ENCODE peak calls at places on chromosomes 2 and 18, in eight cellular contexts. One of them, this sample, is unnamed.

GRCh38 chr18:40375811-40376210 is 1579.2 kb upstream of the PIK3C3 start:
- DNase-seq in tibial artery: no peak
- DNase-seq in CD4-positive, alpha-beta T cell: no peak
- DNase-seq in fibroblast of lung: peak
- DNase-seq in fibroblast of pulmonary artery: no peak
- DNase-seq in B cell: no peak
- DNase-seq in testis: no peak
- DNase-seq in left ventricle myocardium inferior: no peak
- DNase-seq in this sample: peak

GRCh38 chr18:32730620-32731021 is 42.2 kb downstream of the KLHL14 start:
- DNase-seq in CD4-positive, alpha-beta T cell: no peak
- DNase-seq in fibroblast of lung: no peak
- DNase-seq in B cell: peak
- DNase-seq in testis: no peak
- DNase-seq in tibial artery: no peak
- DNase-seq in left ventricle myocardium inferior: no peak
- DNase-seq in fibroblast of pulmonary artery: no peak
- DNase-seq in this sample: peak

GRCh38 chr2:91442246-91442905 is 2750.9 kb downstream of the RPIA start:
- DNase-seq in fibroblast of pulmonary artery: no peak
- DNase-seq in CD4-positive, alpha-beta T cell: no peak
- DNase-seq in B cell: peak
- DNase-seq in tibial artery: peak
- DNase-seq in fibroblast of lung: no peak
- DNase-seq in testis: no peak
- DNase-seq in left ventricle myocardium inferior: peak
- DNase-seq in this sample: no peak

GRCh38 chr2:117785740-117786139 is 28.8 kb upstream of the DDX18 start:
- DNase-seq in left ventricle myocardium inferior: no peak
- DNase-seq in CD4-positive, alpha-beta T cell: no peak
- DNase-seq in B cell: peak
- DNase-seq in fibroblast of pulmonary artery: peak
- DNase-seq in fibroblast of lung: peak
- DNase-seq in testis: peak
- DNase-seq in tibial artery: no peak
- DNase-seq in this sample: peak

GRCh38 chr18:39434223-39434622 is 1868.6 kb upstream of the CELF4 start:
- DNase-seq in fibroblast of pulmonary artery: peak
- DNase-seq in testis: no peak
- DNase-seq in fibroblast of lung: no peak
- DNase-seq in CD4-positive, alpha-beta T cell: no peak
- DNase-seq in tibial artery: no peak
- DNase-seq in B cell: no peak
- DNase-seq in left ventricle myocardium inferior: no peak
- DNase-seq in this sample: no peak

GRCh38 chr2:36439084-36439483 is 83.5 kb downstream of the CRIM1 start:
- DNase-seq in fibroblast of lung: no peak
- DNase-seq in B cell: no peak
- DNase-seq in tibial artery: no peak
- DNase-seq in CD4-positive, alpha-beta T cell: no peak
- DNase-seq in testis: no peak
- DNase-seq in fibroblast of pulmonary artery: no peak
- DNase-seq in left ventricle myocardium inferior: no peak
- DNase-seq in this sample: no peak

GRCh38 chr2:152715854-152716428 is 1.3 kb downstream of the PRPF40A start:
- DNase-seq in B cell: no peak
- DNase-seq in CD4-positive, alpha-beta T cell: peak
- DNase-seq in fibroblast of pulmonary artery: peak
- DNase-seq in left ventricle myocardium inferior: no peak
- DNase-seq in testis: no peak
- DNase-seq in fibroblast of lung: peak
- DNase-seq in tibial artery: no peak
- DNase-seq in this sample: no peak

GRCh38 chr2:239151201-239152131 is 249.4 kb downstream of the HDAC4 start:
- DNase-seq in fibroblast of lung: no peak
- DNase-seq in testis: peak
- DNase-seq in tibial artery: peak
- DNase-seq in B cell: no peak
- DNase-seq in CD4-positive, alpha-beta T cell: no peak
- DNase-seq in left ventricle myocardium inferior: peak
- DNase-seq in fibroblast of pulmonary artery: no peak
- DNase-seq in this sample: no peak

GRCh38 chr18:77063256-77063655 is 69.3 kb downstream of the MBP start:
- DNase-seq in testis: no peak
- DNase-seq in tibial artery: no peak
- DNase-seq in fibroblast of pulmonary artery: peak
- DNase-seq in left ventricle myocardium inferior: no peak
- DNase-seq in CD4-positive, alpha-beta T cell: peak
- DNase-seq in fibroblast of lung: peak
- DNase-seq in B cell: peak
- DNase-seq in this sample: peak

GRCh38 chr2:230774348-230774951 is 61.8 kb downstream of the CAB39 start:
- DNase-seq in CD4-positive, alpha-beta T cell: no peak
- DNase-seq in tibial artery: no peak
- DNase-seq in testis: no peak
- DNase-seq in B cell: no peak
- DNase-seq in fibroblast of lung: peak
- DNase-seq in fibroblast of pulmonary artery: peak
- DNase-seq in left ventricle myocardium inferior: no peak
- DNase-seq in this sample: no peak

GRCh38 chr2:86434290-86434689 is 6.9 kb upstream of the KDM3A start:
- DNase-seq in tibial artery: no peak
- DNase-seq in fibroblast of lung: no peak
- DNase-seq in testis: no peak
- DNase-seq in CD4-positive, alpha-beta T cell: no peak
- DNase-seq in B cell: no peak
- DNase-seq in left ventricle myocardium inferior: no peak
- DNase-seq in fibroblast of pulmonary artery: no peak
- DNase-seq in this sample: no peak

GRCh38 chr2:233137040-233137439 is 76.9 kb downstream of the INPP5D start:
- DNase-seq in fibroblast of pulmonary artery: no peak
- DNase-seq in CD4-positive, alpha-beta T cell: no peak
- DNase-seq in fibroblast of lung: no peak
- DNase-seq in left ventricle myocardium inferior: no peak
- DNase-seq in tibial artery: no peak
- DNase-seq in B cell: no peak
- DNase-seq in testis: no peak
- DNase-seq in this sample: no peak

GRCh38 chr2:204425821-204426220 is 119.5 kb upstream of the PARD3B start:
- DNase-seq in testis: no peak
- DNase-seq in fibroblast of pulmonary artery: no peak
- DNase-seq in tibial artery: no peak
- DNase-seq in CD4-positive, alpha-beta T cell: no peak
- DNase-seq in B cell: no peak
- DNase-seq in left ventricle myocardium inferior: no peak
- DNase-seq in fibroblast of lung: no peak
- DNase-seq in this sample: no peak

GRCh38 chr2:209973328-209973727 is 29.1 kb upstream of the RPE start:
- DNase-seq in B cell: no peak
- DNase-seq in tibial artery: no peak
- DNase-seq in fibroblast of pulmonary artery: no peak
- DNase-seq in left ventricle myocardium inferior: no peak
- DNase-seq in fibroblast of lung: peak
- DNase-seq in CD4-positive, alpha-beta T cell: no peak
- DNase-seq in testis: no peak
- DNase-seq in this sample: no peak

GRCh38 chr18:24403076-24403475 is 5.5 kb upstream of the OSBPL1A start:
- DNase-seq in testis: no peak
- DNase-seq in B cell: no peak
- DNase-seq in left ventricle myocardium inferior: no peak
- DNase-seq in CD4-positive, alpha-beta T cell: no peak
- DNase-seq in fibroblast of lung: no peak
- DNase-seq in fibroblast of pulmonary artery: no peak
- DNase-seq in tibial artery: no peak
- DNase-seq in this sample: no peak

GRCh38 chr2:182015334-182016109 is 29.9 kb downstream of the PPP1R1C start:
- DNase-seq in B cell: no peak
- DNase-seq in fibroblast of pulmonary artery: no peak
- DNase-seq in tibial artery: no peak
- DNase-seq in testis: no peak
- DNase-seq in fibroblast of lung: no peak
- DNase-seq in CD4-positive, alpha-beta T cell: no peak
- DNase-seq in left ventricle myocardium inferior: no peak
- DNase-seq in this sample: peak

GRCh38 chr2:68807821-68808266 is 63.4 kb downstream of the BMP10 start:
- DNase-seq in CD4-positive, alpha-beta T cell: no peak
- DNase-seq in testis: no peak
- DNase-seq in fibroblast of pulmonary artery: peak
- DNase-seq in B cell: no peak
- DNase-seq in left ventricle myocardium inferior: no peak
- DNase-seq in tibial artery: peak
- DNase-seq in fibroblast of lung: peak
- DNase-seq in this sample: no peak

GRCh38 chr2:168375195-168375798 is 80.8 kb upstream of the CERS6 start:
- DNase-seq in fibroblast of lung: peak
- DNase-seq in tibial artery: no peak
- DNase-seq in left ventricle myocardium inferior: no peak
- DNase-seq in B cell: no peak
- DNase-seq in CD4-positive, alpha-beta T cell: no peak
- DNase-seq in testis: no peak
- DNase-seq in fibroblast of pulmonary artery: no peak
- DNase-seq in this sample: no peak
- TF ChIP-seq CTCF in fibroblast of lung: peak
- TF ChIP-seq CTCF in tibial artery: no peak
- TF ChIP-seq CTCF in left ventricle myocardium inferior: peak
- TF ChIP-seq CTCF in B cell: peak
- TF ChIP-seq CTCF in CD4-positive, alpha-beta T cell: no peak
- TF ChIP-seq CTCF in testis: no peak
- TF ChIP-seq CTCF in fibroblast of pulmonary artery: peak
- TF ChIP-seq CTCF in this sample: peak

GRCh38 chr2:19809206-19809605 is 92.6 kb downstream of the TTC32 start:
- DNase-seq in CD4-positive, alpha-beta T cell: no peak
- DNase-seq in B cell: no peak
- DNase-seq in fibroblast of pulmonary artery: no peak
- DNase-seq in testis: no peak
- DNase-seq in left ventricle myocardium inferior: no peak
- DNase-seq in fibroblast of lung: no peak
- DNase-seq in tibial artery: no peak
- DNase-seq in this sample: no peak
- TF ChIP-seq CTCF in CD4-positive, alpha-beta T cell: no peak
- TF ChIP-seq CTCF in B cell: no peak
- TF ChIP-seq CTCF in fibroblast of pulmonary artery: no peak
- TF ChIP-seq CTCF in testis: no peak
- TF ChIP-seq CTCF in left ventricle myocardium inferior: no peak
- TF ChIP-seq CTCF in fibroblast of lung: no peak
- TF ChIP-seq CTCF in tibial artery: no peak
- TF ChIP-seq CTCF in this sample: no peak

GRCh38 chr2:46227674-46228289 is 69.4 kb upstream of the EPAS1 start:
- DNase-seq in testis: no peak
- DNase-seq in fibroblast of lung: no peak
- DNase-seq in B cell: no peak
- DNase-seq in tibial artery: no peak
- DNase-seq in fibroblast of pulmonary artery: no peak
- DNase-seq in left ventricle myocardium inferior: no peak
- DNase-seq in CD4-positive, alpha-beta T cell: no peak
- DNase-seq in this sample: no peak

GRCh38 chr2:46230677-46231425 is 66.4 kb upstream of the EPAS1 start:
- DNase-seq in left ventricle myocardium inferior: peak
- DNase-seq in CD4-positive, alpha-beta T cell: no peak
- DNase-seq in testis: no peak
- DNase-seq in tibial artery: no peak
- DNase-seq in B cell: no peak
- DNase-seq in fibroblast of lung: no peak
- DNase-seq in fibroblast of pulmonary artery: no peak
- DNase-seq in this sample: no peak

GRCh38 chr2:46230115-46230571 is 67.1 kb upstream of the EPAS1 start:
- DNase-seq in CD4-positive, alpha-beta T cell: no peak
- DNase-seq in tibial artery: peak
- DNase-seq in B cell: no peak
- DNase-seq in fibroblast of lung: no peak
- DNase-seq in fibroblast of pulmonary artery: no peak
- DNase-seq in testis: peak
- DNase-seq in left ventricle myocardium inferior: peak
- DNase-seq in this sample: peak

GRCh38 chr2:46231721-46232120 is 65.5 kb upstream of the EPAS1 start:
- DNase-seq in B cell: no peak
- DNase-seq in fibroblast of pulmonary artery: no peak
- DNase-seq in fibroblast of lung: no peak
- DNase-seq in testis: no peak
- DNase-seq in CD4-positive, alpha-beta T cell: no peak
- DNase-seq in left ventricle myocardium inferior: no peak
- DNase-seq in tibial artery: no peak
- DNase-seq in this sample: no peak

DNA sequence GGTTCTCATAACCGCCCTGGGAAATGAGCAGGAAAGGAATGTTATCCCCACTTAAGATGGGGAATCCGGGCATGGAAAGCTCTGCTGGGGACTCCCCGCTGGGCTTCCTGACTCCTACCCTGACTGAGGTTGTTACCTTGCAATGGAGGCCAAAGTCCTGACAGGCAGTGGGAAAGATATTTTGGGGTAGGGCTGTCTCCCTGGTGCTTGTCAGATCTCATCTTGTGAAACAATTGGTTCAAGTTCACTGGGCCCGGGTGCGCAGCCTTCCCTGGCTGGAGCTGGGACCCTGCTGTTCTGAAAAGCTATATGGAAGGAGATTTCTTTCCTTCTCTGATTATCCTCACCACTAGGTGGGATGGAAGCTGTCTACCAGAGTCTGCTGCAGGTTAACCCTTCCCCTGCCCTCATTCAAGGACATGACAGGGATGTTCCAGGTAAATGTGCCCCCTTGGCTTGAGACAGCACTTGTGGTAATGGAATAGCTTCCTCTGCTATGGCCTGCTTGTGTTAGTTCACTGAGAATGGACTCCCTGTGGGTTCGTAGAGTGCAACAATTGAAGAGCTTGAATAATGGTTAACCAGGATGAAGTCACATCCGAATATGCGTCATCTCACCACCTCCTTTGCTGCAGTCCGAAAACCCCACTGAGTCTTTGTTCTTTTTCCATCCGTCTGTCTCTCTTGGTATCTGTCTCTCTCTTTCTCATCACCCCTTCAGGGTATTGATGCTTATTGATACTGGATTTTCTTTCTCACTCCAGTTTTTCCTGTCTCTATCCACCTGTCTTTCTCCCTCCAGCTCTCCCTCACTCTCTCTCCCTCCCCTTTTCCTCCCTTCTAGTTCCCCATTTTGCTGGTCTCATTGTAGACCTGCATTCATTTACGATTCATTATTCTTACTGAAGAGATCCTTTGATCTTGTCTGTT is 67.8 kb upstream of the EPAS1 start:
- DNase-seq in testis: no peak
- DNase-seq in CD4-positive, alpha-beta T cell: no peak
- DNase-seq in tibial artery: no peak
- DNase-seq in fibroblast of pulmonary artery: peak
- DNase-seq in B cell: no peak
- DNase-seq in fibroblast of lung: no peak
- DNase-seq in left ventricle myocardium inferior: no peak
- DNase-seq in this sample: peak
- TF ChIP-seq CTCF in testis: no peak
- TF ChIP-seq CTCF in CD4-positive, alpha-beta T cell: no peak
- TF ChIP-seq CTCF in tibial artery: no peak
- TF ChIP-seq CTCF in fibroblast of pulmonary artery: no peak
- TF ChIP-seq CTCF in B cell: no peak
- TF ChIP-seq CTCF in fibroblast of lung: no peak
- TF ChIP-seq CTCF in left ventricle myocardium inferior: no peak
- TF ChIP-seq CTCF in this sample: peak

DNA sequence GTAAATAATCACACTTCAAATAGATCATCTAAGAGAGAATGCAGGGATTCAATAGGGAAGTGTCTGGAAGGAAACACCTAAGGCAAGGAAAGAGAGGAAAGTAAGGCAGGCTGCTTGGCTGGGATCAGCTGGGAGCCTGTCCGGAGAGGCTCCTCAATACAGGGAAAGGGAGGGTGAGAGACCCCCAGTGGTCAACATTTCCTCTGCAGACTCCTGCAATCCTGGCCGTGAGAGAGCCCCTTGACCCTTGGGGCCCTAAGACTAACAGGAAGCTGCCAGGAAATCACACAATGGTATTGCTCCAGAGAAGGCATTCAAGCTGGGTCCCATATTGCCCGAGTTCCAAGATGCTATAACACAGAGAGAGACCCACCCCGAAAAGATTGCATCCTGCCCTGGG is 549.4 kb downstream of the NYAP2 start:
- DNase-seq in fibroblast of pulmonary artery: no peak
- DNase-seq in left ventricle myocardium inferior: no peak
- DNase-seq in fibroblast of lung: no peak
- DNase-seq in B cell: no peak
- DNase-seq in CD4-positive, alpha-beta T cell: no peak
- DNase-seq in testis: no peak
- DNase-seq in tibial artery: no peak
- DNase-seq in this sample: no peak
- TF ChIP-seq CTCF in fibroblast of pulmonary artery: no peak
- TF ChIP-seq CTCF in left ventricle myocardium inferior: no peak
- TF ChIP-seq CTCF in fibroblast of lung: no peak
- TF ChIP-seq CTCF in B cell: no peak
- TF ChIP-seq CTCF in CD4-positive, alpha-beta T cell: no peak
- TF ChIP-seq CTCF in testis: no peak
- TF ChIP-seq CTCF in tibial artery: no peak
- TF ChIP-seq CTCF in this sample: no peak

This sample was measured in astrocyte of the cerebellum.